ENCODE peak calls at places on chromosomes 7 and 10, in five cellular contexts. X is right cardiac atrium; I is astrocyte; A is upper lobe of left lung; D is CD4-positive, alpha-beta memory T cell. J is an unnamed sample. For H3K4me1, the result is how much of the 10 kb centered on the place peaks cover.

GRCh38 chr7:155813791-155814568 is 1.7 kb upstream of the SHH start:
- DNase-seq in X (peak), I (no peak), A (peak), D (no peak), J (no peak)

GRCh38 chr10:75245354-75246001 is 9.7 kb upstream of the COMTD1 start:
- DNase-seq in X (no peak), I (no peak), A (peak), D (no peak), J (no peak)

GRCh38 chr10:56068040-56068439 is 293.0 kb downstream of the ZWINT start:
- DNase-seq in X (no peak), I (no peak), A (no peak), D (no peak), J (no peak)

GRCh38 chr7:46444266-46444665 is 523.2 kb upstream of the IGFBP3 start:
- DNase-seq in X (no peak), I (no peak), A (no peak), D (no peak), J (no peak)

GRCh38 chr7:12475362-12476063 is 71.8 kb upstream of the VWDE start:
- DNase-seq in X (no peak), I (peak), A (no peak), D (no peak), J (no peak)

GRCh38 chr10:13686331-13686752 is 99.6 kb downstream of the PRPF18 start:
- DNase-seq in X (peak), I (peak), A (no peak), D (no peak), J (no peak)

GRCh38 chr7:156473476-156474240 is 166.9 kb upstream of the RNF32 start:
- DNase-seq in X (peak), I (peak), A (no peak), D (peak), J (no peak)

GRCh38 chr10:103982639-103983038 is 15.7 kb downstream of the SLK start:
- DNase-seq in X (no peak), I (no peak), A (no peak), D (no peak), J (no peak)

GRCh38 chr7:25553005-25553404 is 324.7 kb upstream of the NPVF start:
- DNase-seq in X (no peak), I (no peak), A (no peak), D (no peak), J (no peak)

GRCh38 chr10:78931333-78932083 is 137.3 kb upstream of the ZMIZ1 start:
- DNase-seq in X (peak), I (peak), A (peak), D (no peak), J (peak)

GRCh38 chr7:27134392-27134791 is 3.8 kb upstream of the HOXA4 start:
- DNase-seq in X (no peak), I (peak), A (no peak), D (no peak), J (no peak)

GRCh38 chr7:142885311-142886230 is at the start of gene TRPV6:
- DNase-seq in X (no peak), I (no peak), A (peak), D (no peak), J (no peak)

GRCh38 chr7:122006687-122007086 is 133.7 kb downstream of the PTPRZ1 start:
- DNase-seq in X (no peak), I (no peak), A (no peak), D (no peak), J (no peak)

GRCh38 chr7:12749069-12749468 is 61.6 kb downstream of the ARL4A start:
- DNase-seq in X (no peak), I (no peak), A (no peak), D (no peak), J (no peak)

GRCh38 chr7:81051811-81052413 is 133.1 kb upstream of the SEMA3C start:
- DNase-seq in X (no peak), I (peak), A (no peak), D (no peak), J (no peak)

GRCh38 chr10:125332548-125333208 is 172.3 kb upstream of the CTBP2 start:
- DNase-seq in X (no peak), I (no peak), A (no peak), D (no peak), J (no peak)

GRCh38 chr7:44196450-44196872 is 4.3 kb upstream of the YKT6 start:
- DNase-seq in X (no peak), I (no peak), A (no peak), D (peak), J (no peak)

GRCh38 chr7:15862781-15863165 is 176.3 kb upstream of the MEOX2 start:
- DNase-seq in X (no peak), I (no peak), A (no peak), D (no peak), J (no peak)

GRCh38 chr7:142542938-142543337 is 206.3 kb upstream of the PRSS1 start:
- DNase-seq in X (no peak), I (peak), A (no peak), D (no peak), J (no peak)

GRCh38 chr7:96719164-96719563 is 9.5 kb upstream of the SEM1 start:
- DNase-seq in X (no peak), I (no peak), A (no peak), D (no peak), J (no peak)

GRCh38 chr10:14389981-14390590 is 59.4 kb upstream of the FRMD4A start:
- DNase-seq in X (no peak), I (no peak), A (no peak), D (peak), J (no peak)

GRCh38 chr7:152158801-152159587 is 133.5 kb downstream of the GALNT11 start:
- DNase-seq in X (no peak), I (no peak), A (no peak), D (no peak), J (no peak)

GRCh38 chr7:94301024-94301588 is 93.6 kb upstream of the COL1A2 start:
- DNase-seq in X (peak), I (peak), A (no peak), D (no peak), J (peak)

GRCh38 chr7:151085329-151085690 is 965 bp upstream of the AGAP3 start:
- DNase-seq in X (peak), I (no peak), A (no peak), D (no peak), J (no peak)

GRCh38 chr7:151082151-151083070 is 882 bp downstream of the TMUB1 start:
- DNase-seq in X (peak), I (no peak), A (peak), D (no peak), J (no peak)

GRCh38 chr7:151081170-151082101 is 827 bp upstream of the FASTK start:
- DNase-seq in X (peak), I (no peak), A (peak), D (no peak), J (peak)

GRCh38 chr7:151083824-151084160 is 499 bp upstream of the TMUB1 start:
- DNase-seq in X (no peak), I (no peak), A (no peak), D (no peak), J (no peak)

GRCh38 chr7:151083071-151083823 is at the start of gene TMUB1:
- DNase-seq in X (peak), I (no peak), A (peak), D (peak), J (peak)
- H3K4me1 ChIP-seq in X (under half), I (under half), A (half or more), D (half or more), J (under half)

DNA sequence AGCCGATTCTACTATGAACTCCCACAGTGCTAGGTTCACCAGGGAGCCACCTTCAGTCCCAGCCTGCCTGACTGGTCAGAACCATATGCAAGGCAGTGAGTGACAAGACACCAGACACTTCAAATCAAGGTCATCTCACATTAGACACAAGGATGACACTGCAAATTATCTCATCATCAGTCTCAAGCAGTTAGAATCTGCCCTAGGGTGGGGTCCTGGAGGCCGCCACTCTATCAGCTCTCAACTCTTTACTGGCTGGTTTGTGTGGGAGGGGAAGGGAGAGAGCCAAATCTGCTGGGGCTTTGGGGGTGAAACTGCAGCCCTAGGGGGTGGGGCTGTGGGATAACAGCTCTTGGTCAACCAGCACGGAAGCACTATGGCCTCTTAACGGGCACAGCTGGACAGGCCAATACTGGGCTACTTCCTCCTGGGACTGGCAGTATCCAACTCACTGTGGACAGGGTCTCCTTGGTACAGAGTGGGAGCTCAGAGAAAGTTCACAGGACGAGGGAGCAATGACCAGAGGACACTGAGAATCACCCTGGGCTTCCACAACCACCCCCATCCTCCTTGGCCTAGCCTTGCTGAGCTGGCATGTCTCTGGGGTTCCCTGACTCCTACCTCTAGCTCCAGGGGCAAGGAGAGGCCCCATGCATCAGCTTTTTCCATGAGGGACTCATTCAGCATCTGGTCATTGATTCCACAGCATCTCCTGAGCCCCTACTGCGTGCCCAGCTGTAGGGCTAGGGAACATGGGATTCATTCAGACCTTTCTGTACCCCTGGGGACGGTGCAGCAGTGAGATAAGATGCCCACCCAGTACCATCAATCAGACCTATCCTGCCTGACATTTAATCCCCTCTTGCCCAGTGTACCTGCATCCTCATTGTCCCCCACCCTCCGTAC is 5.4 kb downstream of the GPRIN2 start:
- DNase-seq in X (peak), I (no peak), A (no peak), D (no peak), J (peak)
- H3K4me3 ChIP-seq in X (no peak), I (no peak), A (no peak), D (no peak), J (no peak)

DNA sequence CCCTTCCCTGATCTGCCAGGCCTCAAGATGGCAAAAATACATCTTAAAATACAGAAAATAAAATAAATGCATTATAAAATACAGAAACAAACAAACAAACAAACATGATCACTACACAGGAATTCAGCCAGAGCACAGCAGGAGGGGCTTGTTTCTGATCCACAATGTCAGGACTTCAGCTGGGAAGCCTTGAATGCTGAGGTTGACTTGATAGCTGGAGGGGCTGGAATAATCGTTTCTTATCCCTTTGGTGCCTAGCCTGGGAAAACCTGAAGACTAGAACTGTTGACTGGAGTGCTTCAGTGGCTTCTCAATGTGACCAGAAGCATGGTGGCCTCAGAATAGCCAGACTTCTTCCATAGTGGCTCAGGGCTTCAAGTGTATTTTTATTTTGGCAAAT is 9.2 kb upstream of the MARVELD1 start:
- DNase-seq in X (no peak), I (no peak), A (no peak), D (no peak), J (peak)
- H3K4me1 ChIP-seq in X (under half), I (under half), A (under half), D (under half), J (under half)

GRCh38 chr7:129778770-129779601 is 167.5 kb downstream of the NRF1 start:
- DNase-seq in X (no peak), I (no peak), A (no peak), D (no peak), J (no peak)
- H3K4me3 ChIP-seq in X (peak), I (no peak), A (peak), D (no peak), J (peak)

DNA sequence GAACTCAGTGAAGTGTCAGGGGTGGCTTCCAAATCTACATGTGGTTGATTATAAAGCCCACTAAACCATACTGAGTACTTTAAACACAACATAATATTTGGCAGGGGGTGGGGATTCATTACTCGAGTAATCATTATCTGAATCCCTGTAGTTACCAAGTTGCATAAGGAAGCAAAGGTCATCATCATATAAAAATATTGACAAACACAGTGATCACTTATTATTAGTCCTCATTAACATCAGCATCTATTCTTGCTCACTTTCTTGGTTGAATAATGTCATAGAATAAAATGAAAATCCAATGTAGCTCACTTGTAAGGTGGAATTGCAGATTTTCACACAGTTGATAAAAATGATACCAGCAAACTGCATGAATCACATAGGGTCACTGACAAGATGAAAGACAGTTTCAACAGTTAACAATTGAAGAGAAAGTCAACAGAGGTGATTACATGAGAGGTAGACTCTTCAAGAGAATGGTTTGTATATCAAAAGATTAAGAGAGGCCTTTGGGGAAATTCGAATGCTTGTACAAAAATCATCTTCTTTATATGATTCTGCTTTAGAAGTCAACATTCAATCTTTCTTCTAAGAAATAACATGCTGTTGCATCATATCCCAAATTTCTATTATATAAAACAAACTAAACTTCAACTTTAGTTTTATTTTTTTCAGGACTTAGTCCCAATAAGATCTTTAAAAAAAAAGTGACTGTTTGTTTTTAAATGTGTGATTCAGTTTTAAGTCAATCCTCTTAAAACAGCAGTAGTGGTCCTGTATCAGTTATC is 185.5 kb upstream of the KLF14 start:
- DNase-seq in X (no peak), I (no peak), A (no peak), D (no peak), J (no peak)
- H3K4me1 ChIP-seq in X (under half), I (half or more), A (half or more), D (half or more), J (under half)

J was measured in aorta.